ENCODE peak calls at places on chromosomes 6 and 20, in seven cellular contexts. O, A, T, R, B, N and D are unnamed samples.

GRCh38 chr20:58647814-58648501 is 3.1 kb upstream of the STX16 start:
- DNase-seq in N (no peak), R (no peak), T (peak), A (no peak), O (no peak), B (no peak), D (no peak)

GRCh38 chr6:10414766-10415592 is at the start of gene TFAP2A:
- DNase-seq in O (no peak), B (peak), T (peak), R (peak), A (no peak), N (peak), D (peak)

GRCh38 chr20:38127011-38127621 is 38.0 kb downstream of the TGM2 start:
- DNase-seq in B (peak), N (peak), R (no peak), O (no peak), A (no peak), T (peak), D (no peak)

GRCh38 chr6:40879169-40879568 is 159.9 kb downstream of the UNC5CL start:
- DNase-seq in N (no peak), B (no peak), O (no peak), R (no peak), A (no peak), T (no peak), D (no peak)

GRCh38 chr6:1437553-1438406 is 48.4 kb downstream of the FOXF2 start:
- DNase-seq in T (no peak), N (no peak), O (no peak), R (peak), B (no peak), A (no peak), D (no peak)

GRCh38 chr6:170403451-170403850 is 96.9 kb downstream of the FAM120B start:
- DNase-seq in N (no peak), T (peak), A (peak), B (peak), R (peak), O (no peak), D (peak)

GRCh38 chr20:24469116-24470030 is at the start of gene SYNDIG1:
- DNase-seq in T (no peak), O (no peak), A (peak), B (no peak), N (no peak), R (peak), D (peak)

GRCh38 chr20:10802201-10802600 is 128.4 kb upstream of the JAG1 start:
- DNase-seq in A (no peak), N (no peak), O (no peak), R (no peak), T (peak), B (peak), D (no peak)

GRCh38 chr6:42512498-42513042 is 51.3 kb upstream of the UBR2 start:
- DNase-seq in O (no peak), R (no peak), A (no peak), T (no peak), B (peak), N (no peak), D (peak)

GRCh38 chr6:143325379-143326140 is 124.9 kb downstream of the ADAT2 start:
- DNase-seq in T (peak), R (no peak), A (no peak), B (peak), O (no peak), N (no peak), D (no peak)

GRCh38 chr6:36495086-36495485 is 52.2 kb downstream of the STK38 start:
- DNase-seq in A (no peak), R (no peak), B (no peak), T (no peak), N (no peak), O (no peak), D (no peak)

GRCh38 chr6:36492621-36493020 is 49.8 kb downstream of the KCTD20 start:
- DNase-seq in O (no peak), B (no peak), A (no peak), N (no peak), R (no peak), T (no peak), D (no peak)

GRCh38 chr6:36492092-36492491 is 49.3 kb downstream of the KCTD20 start:
- DNase-seq in O (no peak), B (no peak), A (no peak), R (no peak), N (no peak), T (no peak), D (no peak)

GRCh38 chr6:36491378-36491965 is 48.7 kb downstream of the KCTD20 start:
- DNase-seq in R (no peak), B (peak), N (peak), O (no peak), T (peak), A (no peak), D (peak)

GRCh38 chr6:36493859-36494258 is 51.1 kb downstream of the KCTD20 start:
- DNase-seq in R (no peak), B (no peak), O (no peak), T (no peak), A (peak), N (peak), D (no peak)
- H3K23ac ChIP-seq in R (no peak), B (no peak), O (no peak), T (no peak), A (no peak), N (no peak), D (peak)

GRCh38 chr6:74091133-74091793 is 395.3 kb downstream of the CD109 start:
- DNase-seq in O (no peak), R (no peak), T (peak), A (peak), B (peak), N (peak), D (peak)
- H3K23ac ChIP-seq in O (no peak), R (no peak), T (no peak), A (no peak), B (no peak), N (no peak), D (no peak)

DNA sequence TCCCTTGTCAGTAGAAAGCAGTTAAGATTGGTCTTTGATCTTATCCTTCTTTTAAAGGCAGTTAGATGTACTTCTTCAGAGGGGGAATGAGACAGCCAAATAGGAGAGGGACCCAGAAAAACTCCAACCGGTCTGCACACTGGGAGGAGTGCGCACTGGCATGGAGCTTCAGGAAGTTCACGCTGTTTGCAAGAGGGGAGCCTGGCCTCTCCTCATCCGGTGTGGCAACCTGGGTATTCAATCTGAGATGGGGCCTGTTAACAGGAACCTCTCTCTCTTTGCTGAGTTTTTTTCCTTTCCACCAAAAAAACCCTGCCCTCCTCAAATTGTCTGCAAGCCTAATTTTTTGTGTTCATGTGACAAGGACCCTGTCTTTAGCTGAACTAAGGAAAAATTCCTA is 162.5 kb upstream of the OLIG3 start:
- DNase-seq in R (no peak), A (no peak), B (no peak), O (no peak), T (no peak), N (no peak), D (no peak)
- H3K23ac ChIP-seq in R (no peak), A (no peak), B (no peak), O (no peak), T (no peak), N (no peak), D (no peak)

GRCh38 chr6:140644017-140644416 is 1269.6 kb upstream of the CITED2 start:
- DNase-seq in N (no peak), O (no peak), R (no peak), T (no peak), B (no peak), A (no peak), D (no peak)
- H3K23ac ChIP-seq in N (no peak), O (no peak), R (no peak), T (no peak), B (no peak), A (no peak), D (no peak)

DNA sequence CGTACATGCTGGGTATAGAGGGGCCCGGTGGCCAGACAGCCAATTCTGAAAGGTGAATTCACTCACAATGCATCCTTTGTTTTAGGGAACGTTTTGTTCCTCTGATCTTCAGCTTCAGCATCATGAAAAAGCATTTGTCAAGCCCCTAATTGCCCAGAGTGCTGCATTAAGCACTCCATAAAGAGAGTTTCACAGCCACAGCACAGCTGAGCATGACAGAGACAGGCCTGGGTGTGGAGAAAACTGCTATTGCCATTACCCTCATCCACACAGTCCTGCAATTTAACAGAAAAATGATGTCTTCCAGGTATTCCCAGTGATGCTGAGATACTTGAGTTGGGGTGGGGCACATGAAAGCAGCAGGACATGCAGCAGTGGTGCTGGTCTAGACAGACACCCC is 39.9 kb upstream of the BACH2 start:
- DNase-seq in O (no peak), B (no peak), R (no peak), T (no peak), N (no peak), A (no peak), D (no peak)
- H3K23ac ChIP-seq in O (no peak), B (no peak), R (no peak), T (no peak), N (no peak), A (no peak), D (no peak)

GRCh38 chr20:47795214-47795667 is 10.0 kb upstream of the SULF2 start:
- DNase-seq in T (no peak), N (no peak), R (no peak), O (no peak), B (no peak), A (no peak), D (no peak)
- H3K23ac ChIP-seq in T (no peak), N (no peak), R (no peak), O (no peak), B (no peak), A (no peak), D (no peak)

DNA sequence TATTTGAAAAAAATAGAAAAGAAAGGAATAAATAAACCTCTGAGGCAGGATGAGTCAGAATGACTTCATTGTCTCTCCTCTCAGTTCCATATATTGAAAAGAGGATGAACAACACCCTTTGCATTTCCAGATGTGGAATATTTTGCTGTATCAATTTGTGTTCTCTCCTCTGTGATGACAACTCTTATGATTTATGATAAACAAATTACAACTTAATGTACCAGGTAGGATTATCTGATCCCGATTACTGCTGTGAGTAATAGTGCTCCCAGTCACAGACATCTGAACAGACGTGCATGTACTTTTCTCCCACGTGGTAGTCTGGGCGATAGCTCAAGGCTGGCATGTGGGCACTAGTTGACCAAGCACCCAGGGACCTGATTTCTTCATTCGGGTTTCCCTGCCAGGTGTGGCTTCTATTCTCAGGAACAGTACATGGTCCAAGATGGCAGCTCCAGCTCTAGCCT is 142.1 kb upstream of the SULF2 start:
- DNase-seq in T (peak), B (peak), R (no peak), A (no peak), N (no peak), O (no peak), D (no peak)
- H3K23ac ChIP-seq in T (no peak), B (no peak), R (no peak), A (no peak), N (no peak), O (no peak), D (no peak)

DNA sequence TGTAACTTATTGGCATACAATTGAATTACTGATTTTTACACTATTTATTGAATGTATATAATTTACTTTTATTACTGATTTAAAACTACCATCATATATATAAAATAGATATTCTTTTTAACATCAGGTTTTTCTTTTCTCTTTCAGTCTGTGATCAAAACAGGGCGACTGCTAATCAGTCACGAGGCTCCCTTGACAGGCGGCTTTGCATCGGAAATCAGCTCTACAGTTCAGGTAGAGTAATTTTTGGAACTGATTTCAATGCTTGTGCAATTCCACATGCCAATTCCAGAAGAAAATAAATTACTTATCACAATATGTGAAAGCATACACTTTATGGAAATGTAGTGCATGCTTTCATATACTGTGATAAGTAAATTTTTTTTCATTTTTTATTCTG is 166.5 kb downstream of the BCKDHB start:
- DNase-seq in T (no peak), O (no peak), B (no peak), R (no peak), N (no peak), A (no peak), D (no peak)
- H3K23ac ChIP-seq in T (no peak), O (no peak), B (no peak), R (no peak), N (no peak), A (no peak), D (no peak)

GRCh38 chr6:14996892-14997291 is 249.0 kb upstream of the JARID2 start:
- DNase-seq in A (no peak), T (no peak), B (no peak), R (no peak), N (no peak), O (no peak), D (no peak)
- H3K23ac ChIP-seq in A (no peak), T (no peak), B (no peak), R (no peak), N (no peak), O (no peak), D (no peak)

GRCh38 chr6:74177496-74177895 is 481.5 kb downstream of the CD109 start:
- DNase-seq in N (no peak), O (no peak), B (peak), T (peak), A (no peak), R (no peak), D (no peak)

GRCh38 chr6:74182992-74183391 is 487.0 kb downstream of the CD109 start:
- DNase-seq in O (no peak), N (no peak), B (no peak), A (no peak), T (peak), R (no peak), D (no peak)

GRCh38 chr6:74181471-74181870 is 485.5 kb downstream of the CD109 start:
- DNase-seq in R (no peak), O (no peak), T (no peak), A (no peak), N (no peak), B (no peak), D (no peak)
- H3K23ac ChIP-seq in R (no peak), O (no peak), T (no peak), A (no peak), N (no peak), B (no peak), D (no peak)